ENCODE peak calls at places on chromosomes 16 and 17, in four cellular contexts. Z is endothelial cell of umbilical vein, V is kidney, L is neural progenitor cell. Y is an unnamed sample.

GRCh38 chr16:57694191-57694555 is 433 bp upstream of the DRC7 start:
- DNase-seq in Z (no peak), V (no peak), L (no peak), Y (no peak)

GRCh38 chr16:1526608-1527555 is 6.6 kb upstream of the TMEM204 start:
- DNase-seq in Z (no peak), V (no peak), L (no peak), Y (no peak)

GRCh38 chr16:3696425-3697218 is 20.7 kb downstream of the TRAP1 start:
- DNase-seq in Z (no peak), V (no peak), L (no peak), Y (no peak)

GRCh38 chr16:65068151-65068740 is 53.6 kb downstream of the CDH11 start:
- DNase-seq in Z (no peak), V (no peak), L (no peak), Y (no peak)

GRCh38 chr17:41185001-41185400 is 290 bp upstream of the KRTAP4-1 start:
- DNase-seq in Z (no peak), V (no peak), L (no peak), Y (no peak)

GRCh38 chr16:19874816-19875546 is 9.7 kb downstream of the GPRC5B start:
- DNase-seq in Z (no peak), V (no peak), L (no peak), Y (no peak)

GRCh38 chr17:42472709-42473521 is 14.2 kb downstream of the ATP6V0A1 start:
- DNase-seq in Z (no peak), V (no peak), L (no peak), Y (no peak)

GRCh38 chr16:75351183-75351582 is 82.1 kb downstream of the CFDP1 start:
- DNase-seq in Z (peak; percentile 92), V (no peak), L (no peak), Y (no peak)

GRCh38 chr17:9226794-9227135 is 205.5 kb downstream of the NTN1 start:
- DNase-seq in Z (no peak), V (peak; percentile 62), L (no peak), Y (no peak)

GRCh38 chr17:28684963-28685362 is 23.0 kb downstream of the SUPT6H start:
- DNase-seq in Z (no peak), V (peak; percentile 58), L (no peak), Y (peak; percentile 52)

GRCh38 chr17:32833076-32833475 is 43.8 kb downstream of the MYO1D start:
- DNase-seq in Z (no peak), V (no peak), L (no peak), Y (no peak)

GRCh38 chr16:56269824-56270684 is 78.8 kb downstream of the GNAO1 start:
- DNase-seq in Z (no peak), V (no peak), L (peak; percentile 20), Y (no peak)

GRCh38 chr17:5773942-5774341 is 189.6 kb upstream of the NLRP1 start:
- DNase-seq in Z (no peak), V (no peak), L (no peak), Y (no peak)

GRCh38 chr17:65294184-65294719 is 157.1 kb downstream of the RGS9 start:
- DNase-seq in Z (peak; percentile 61), V (peak; percentile 76), L (peak; percentile 83), Y (peak; percentile 81)

GRCh38 chr17:335691-336090 is 16.9 kb downstream of the RPH3AL start:
- DNase-seq in Z (no peak), V (peak; percentile 65), L (peak; percentile 47), Y (no peak)

GRCh38 chr17:29138184-29138955 is 41.8 kb downstream of the MYO18A start:
- DNase-seq in Z (no peak), V (peak; percentile 47), L (no peak), Y (no peak)

GRCh38 chr17:63838586-63839184 is 3.8 kb downstream of the SMARCD2 start:
- DNase-seq in Z (no peak), V (peak; percentile 97), L (no peak), Y (peak; percentile 72)

GRCh38 chr16:56409195-56409594 is 16.1 kb downstream of the AMFR start:
- DNase-seq in Z (no peak), V (no peak), L (no peak), Y (no peak)

GRCh38 chr17:16662936-16663335 is 9.3 kb upstream of the ZNF624 start:
- DNase-seq in Z (no peak), V (no peak), L (no peak), Y (no peak)

GRCh38 chr17:4631836-4632582 is 9.5 kb downstream of the ALOX15 start:
- DNase-seq in Z (no peak), V (no peak), L (peak; percentile 21), Y (no peak)

GRCh38 chr17:901964-902363 is 77.6 kb downstream of the NXN start:
- DNase-seq in Z (no peak), V (no peak), L (no peak), Y (no peak)

GRCh38 chr16:66274335-66275110 is 92.0 kb upstream of the CDH5 start:
- DNase-seq in Z (peak; percentile 43), V (no peak), L (no peak), Y (no peak)

GRCh38 chr16:49407873-49408565 is 34.4 kb downstream of the C16orf78 start:
- DNase-seq in Z (peak; percentile 72), V (peak; percentile 95), L (peak; percentile 93), Y (peak; percentile 88)

GRCh38 chr17:36928450-36929125 is 8.7 kb upstream of the LHX1 start:
- DNase-seq in Z (no peak), V (peak; percentile 52), L (no peak), Y (no peak)

GRCh38 chr17:27332052-27332403 is 38.1 kb downstream of the WSB1 start:
- DNase-seq in Z (no peak), V (no peak), L (no peak), Y (no peak)

GRCh38 chr17:1561420-1562177 is 993 bp downstream of the PITPNA start:
- DNase-seq in Z (peak; percentile 24), V (peak; percentile 89), L (peak; percentile 67), Y (peak; percentile 36)

GRCh38 chr17:58338907-58339774 is 10.5 kb upstream of the TSPOAP1 start:
- DNase-seq in Z (no peak), V (peak; percentile 81), L (peak; percentile 26), Y (peak; percentile 67)

GRCh38 chr17:3935825-3936355 is 19.6 kb upstream of the P2RX1 start:
- DNase-seq in Z (peak; percentile 11), V (no peak), L (no peak), Y (no peak)

GRCh38 chr17:22286337-22287041 is 594.2 kb downstream of the KCNJ18 start:
- DNase-seq in Z (no peak), V (no peak), L (no peak), Y (peak; percentile 4)

GRCh38 chr17:43897827-43898226 is 9.5 kb downstream of the MPP2 start:
- DNase-seq in Z (no peak), V (no peak), L (no peak), Y (no peak)

GRCh38 chr17:68198931-68199836 is 48.7 kb upstream of the AMZ2 start:
- DNase-seq in Z (no peak), V (peak; percentile 79), L (peak; percentile 53), Y (no peak)

GRCh38 chr16:48537909-48538745 is 71.9 kb downstream of the N4BP1 start:
- DNase-seq in Z (no peak), V (peak; percentile 81), L (no peak), Y (no peak)

GRCh38 chr16:68512183-68512582 is 26.9 kb upstream of the ZFP90 start:
- DNase-seq in Z (no peak), V (no peak), L (no peak), Y (no peak)

GRCh38 chr16:25066747-25067631 is 44.6 kb upstream of the LCMT1 start:
- DNase-seq in Z (peak; percentile 73), V (peak; percentile 95), L (peak; percentile 93), Y (peak; percentile 87)

GRCh38 chr17:77364381-77364911 is 223.7 kb downstream of the SEC14L1 start:
- DNase-seq in Z (no peak), V (no peak), L (no peak), Y (no peak)

GRCh38 chr17:77366206-77366557 is 225.4 kb downstream of the SEC14L1 start:
- DNase-seq in Z (no peak), V (no peak), L (no peak), Y (no peak)

GRCh38 chr17:77364941-77365583 is 224.3 kb downstream of the SEC14L1 start:
- DNase-seq in Z (no peak), V (no peak), L (no peak), Y (no peak)

GRCh38 chr17:77365584-77366186 is 224.9 kb downstream of the SEC14L1 start:
- DNase-seq in Z (peak; percentile 33), V (peak; percentile 94), L (no peak), Y (peak; percentile 78)

DNA sequence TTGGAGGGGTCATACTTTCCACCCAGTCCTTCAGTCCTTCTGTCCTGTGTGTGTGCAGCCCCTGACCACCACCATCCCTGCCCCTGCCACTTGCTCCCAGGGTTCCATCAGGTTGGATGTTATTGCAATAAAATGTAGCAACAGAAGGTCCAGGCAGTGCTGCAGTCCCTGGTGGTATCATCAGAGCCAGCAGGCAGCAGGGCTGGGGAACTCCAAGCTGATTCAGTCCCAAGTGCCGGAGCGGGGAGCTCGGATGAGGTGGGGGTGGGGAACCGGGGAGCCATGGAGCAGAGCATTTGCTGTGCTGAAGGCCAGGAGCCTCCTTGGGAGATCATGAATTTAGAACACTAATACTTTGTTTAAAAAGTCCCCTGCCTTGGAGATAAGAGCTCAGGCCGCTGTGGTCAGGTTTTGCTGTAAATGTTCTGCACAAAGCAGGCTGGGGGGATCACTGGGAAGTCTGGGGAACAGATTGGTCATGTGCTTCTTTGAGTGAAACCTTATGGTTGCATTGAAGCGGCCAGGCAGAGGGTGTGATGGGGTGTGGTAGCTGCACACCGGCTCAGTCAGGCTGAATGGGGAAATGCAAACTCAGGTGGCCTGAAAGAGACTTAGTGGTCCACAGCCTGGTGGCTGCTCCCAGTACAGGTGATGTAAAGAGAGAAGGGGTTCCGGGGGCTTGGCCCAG is 225.9 kb downstream of the SEC14L1 start:
- DNase-seq in Z (no peak), V (peak; percentile 78), L (no peak), Y (peak; percentile 66)
- H3K9ac ChIP-seq in Z (no peak overlapping the region), V (no peak overlapping the region), L (no peak overlapping the region), Y (no peak overlapping the region)

GRCh38 chr17:45646288-45646988 is 137.7 kb upstream of the CRHR1 start:
- DNase-seq in Z (no peak), V (no peak), L (no peak), Y (no peak)

GRCh38 chr17:45650601-45651000 is 133.5 kb upstream of the CRHR1 start:
- DNase-seq in Z (no peak), V (no peak), L (no peak), Y (no peak)

GRCh38 chr17:45651145-45651713 is 132.9 kb upstream of the CRHR1 start:
- DNase-seq in Z (no peak), V (no peak), L (no peak), Y (no peak)

GRCh38 chr17:45649796-45650195 is 134.3 kb upstream of the CRHR1 start:
- DNase-seq in Z (no peak), V (no peak), L (no peak), Y (no peak)

DNA sequence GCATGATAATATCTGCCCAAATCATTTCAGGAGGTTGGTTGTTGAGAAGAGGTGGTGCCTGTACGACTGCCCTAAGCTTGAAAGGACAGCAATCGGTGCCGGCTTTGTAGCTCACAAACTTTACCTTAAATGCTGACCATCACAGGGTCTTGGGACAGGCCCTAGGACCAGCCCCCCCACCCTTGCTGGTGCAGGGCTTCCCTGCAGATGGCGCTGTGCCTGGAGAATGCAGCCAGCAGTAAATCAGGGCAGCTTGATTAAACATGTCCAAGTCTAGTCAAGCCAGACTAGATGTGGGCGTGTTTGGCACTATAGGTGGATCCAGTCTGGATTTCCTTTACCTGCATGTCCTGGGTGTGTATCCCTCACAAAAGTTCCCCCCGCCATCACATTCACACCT is 135.5 kb upstream of the CRHR1 start:
- DNase-seq in Z (no peak), V (no peak), L (peak; percentile 65), Y (no peak)
- TF ChIP-seq CTCF in Z (peak; percentile 20), V (no peak), L (peak; percentile 71), Y (no peak)

GRCh38 chr16:84820771-84821170 is 986 bp downstream of the CRISPLD2 start:
- DNase-seq in Z (no peak), V (no peak), L (no peak), Y (no peak)
- H3K4me3 ChIP-seq in Z (no peak overlapping the region), V (peak overlapping the region; percentile 78), L (no peak overlapping the region), Y (peak overlapping the region; percentile 50)

GRCh38 chr17:81091134-81091530 is 56.2 kb downstream of the BAIAP2 start:
- DNase-seq in Z (no peak), V (no peak), L (no peak), Y (no peak)
- H3K9ac ChIP-seq in Z (no peak overlapping the region), V (no peak overlapping the region), L (no peak overlapping the region), Y (no peak overlapping the region)

Y was measured in colonic mucosa.